ENCODE peak calls at places on chromosomes 2 and 18, in eight cellular contexts. One of them, this sample, is unnamed.

GRCh38 chr2:177064417-177064816 is 148.2 kb upstream of the HNRNPA3 start:
- DNase-seq in small intestine: no peak
- DNase-seq in vagina: no peak
- DNase-seq in HL-60: no peak
- DNase-seq in endodermal cell: peak; percentile 55
- DNase-seq in right lobe of liver: no peak
- DNase-seq in breast epithelium: no peak
- DNase-seq in mammary epithelial cell: no peak
- DNase-seq in this sample: no peak

GRCh38 chr2:207898354-207898695 is 127.0 kb downstream of the PLEKHM3 start:
- DNase-seq in HL-60: no peak
- DNase-seq in right lobe of liver: no peak
- DNase-seq in endodermal cell: no peak
- DNase-seq in mammary epithelial cell: no peak
- DNase-seq in breast epithelium: no peak
- DNase-seq in small intestine: no peak
- DNase-seq in vagina: no peak
- DNase-seq in this sample: no peak

GRCh38 chr2:6645004-6645403 is 220.7 kb downstream of the CMPK2 start:
- DNase-seq in endodermal cell: no peak
- DNase-seq in small intestine: no peak
- DNase-seq in vagina: no peak
- DNase-seq in breast epithelium: no peak
- DNase-seq in mammary epithelial cell: no peak
- DNase-seq in right lobe of liver: no peak
- DNase-seq in HL-60: no peak
- DNase-seq in this sample: no peak

GRCh38 chr18:34942276-34942675 is 98.9 kb upstream of the MAPRE2 start:
- DNase-seq in vagina: no peak
- DNase-seq in HL-60: no peak
- DNase-seq in endodermal cell: no peak
- DNase-seq in small intestine: no peak
- DNase-seq in right lobe of liver: no peak
- DNase-seq in breast epithelium: no peak
- DNase-seq in mammary epithelial cell: no peak
- DNase-seq in this sample: no peak

GRCh38 chr2:51424418-51424817 is 392.5 kb upstream of the NRXN1 start:
- DNase-seq in breast epithelium: no peak
- DNase-seq in small intestine: no peak
- DNase-seq in HL-60: no peak
- DNase-seq in vagina: no peak
- DNase-seq in mammary epithelial cell: no peak
- DNase-seq in right lobe of liver: no peak
- DNase-seq in endodermal cell: peak; percentile 82
- DNase-seq in this sample: no peak

GRCh38 chr2:100895402-100895801 is 75.5 kb downstream of the NPAS2 start:
- DNase-seq in vagina: no peak
- DNase-seq in endodermal cell: peak; percentile 32
- DNase-seq in mammary epithelial cell: no peak
- DNase-seq in right lobe of liver: peak; percentile 63
- DNase-seq in small intestine: peak; percentile 55
- DNase-seq in HL-60: no peak
- DNase-seq in breast epithelium: no peak
- DNase-seq in this sample: no peak

GRCh38 chr2:3432693-3433338 is 53.3 kb downstream of the TRAPPC12 start:
- DNase-seq in HL-60: no peak
- DNase-seq in breast epithelium: no peak
- DNase-seq in vagina: peak; percentile 5
- DNase-seq in endodermal cell: peak; percentile 5
- DNase-seq in right lobe of liver: no peak
- DNase-seq in small intestine: no peak
- DNase-seq in mammary epithelial cell: no peak
- DNase-seq in this sample: no peak

GRCh38 chr18:48862678-48863270 is 88.0 kb downstream of the SMAD7 start:
- DNase-seq in mammary epithelial cell: no peak
- DNase-seq in small intestine: no peak
- DNase-seq in HL-60: no peak
- DNase-seq in breast epithelium: no peak
- DNase-seq in right lobe of liver: no peak
- DNase-seq in endodermal cell: no peak
- DNase-seq in vagina: no peak
- DNase-seq in this sample: no peak

GRCh38 chr2:202249521-202249850 is 11.1 kb upstream of the SUMO1 start:
- DNase-seq in right lobe of liver: no peak
- DNase-seq in HL-60: no peak
- DNase-seq in breast epithelium: no peak
- DNase-seq in mammary epithelial cell: peak; percentile 89
- DNase-seq in small intestine: no peak
- DNase-seq in vagina: no peak
- DNase-seq in endodermal cell: peak; percentile 57
- DNase-seq in this sample: peak; percentile 73
- H3K27ac ChIP-seq in right lobe of liver: no peak overlapping the region
- H3K27ac ChIP-seq in HL-60: no peak overlapping the region
- H3K27ac ChIP-seq in breast epithelium: no peak overlapping the region
- H3K27ac ChIP-seq in mammary epithelial cell: peak overlapping the region; percentile 50
- H3K27ac ChIP-seq in small intestine: no peak overlapping the region
- H3K27ac ChIP-seq in vagina: no peak overlapping the region
- H3K27ac ChIP-seq in endodermal cell: no peak overlapping the region
- H3K27ac ChIP-seq in this sample: peak overlapping the region; percentile 85

GRCh38 chr18:22169889-22170420 is 566 bp downstream of the GATA6 start:
- DNase-seq in HL-60: peak; percentile 61
- DNase-seq in right lobe of liver: no peak
- DNase-seq in breast epithelium: no peak
- DNase-seq in small intestine: peak; percentile 80
- DNase-seq in endodermal cell: peak; percentile 74
- DNase-seq in mammary epithelial cell: no peak
- DNase-seq in vagina: no peak
- DNase-seq in this sample: no peak

GRCh38 chr18:22169011-22169888 is at the start of gene GATA6:
- DNase-seq in vagina: peak; percentile 89
- DNase-seq in small intestine: peak; percentile 97
- DNase-seq in right lobe of liver: peak; percentile 92
- DNase-seq in endodermal cell: peak; percentile 97
- DNase-seq in breast epithelium: no peak
- DNase-seq in HL-60: peak; percentile 71
- DNase-seq in mammary epithelial cell: peak; percentile 85
- DNase-seq in this sample: peak; percentile 59

GRCh38 chr18:22171839-22172582 is 2.6 kb downstream of the GATA6 start:
- DNase-seq in small intestine: no peak
- DNase-seq in breast epithelium: no peak
- DNase-seq in mammary epithelial cell: no peak
- DNase-seq in HL-60: no peak
- DNase-seq in endodermal cell: peak; percentile 60
- DNase-seq in right lobe of liver: no peak
- DNase-seq in vagina: no peak
- DNase-seq in this sample: no peak

GRCh38 chr18:22171263-22171838 is 2.0 kb downstream of the GATA6 start:
- DNase-seq in vagina: no peak
- DNase-seq in endodermal cell: peak; percentile 77
- DNase-seq in mammary epithelial cell: no peak
- DNase-seq in HL-60: no peak
- DNase-seq in right lobe of liver: no peak
- DNase-seq in breast epithelium: no peak
- DNase-seq in small intestine: no peak
- DNase-seq in this sample: no peak

DNA sequence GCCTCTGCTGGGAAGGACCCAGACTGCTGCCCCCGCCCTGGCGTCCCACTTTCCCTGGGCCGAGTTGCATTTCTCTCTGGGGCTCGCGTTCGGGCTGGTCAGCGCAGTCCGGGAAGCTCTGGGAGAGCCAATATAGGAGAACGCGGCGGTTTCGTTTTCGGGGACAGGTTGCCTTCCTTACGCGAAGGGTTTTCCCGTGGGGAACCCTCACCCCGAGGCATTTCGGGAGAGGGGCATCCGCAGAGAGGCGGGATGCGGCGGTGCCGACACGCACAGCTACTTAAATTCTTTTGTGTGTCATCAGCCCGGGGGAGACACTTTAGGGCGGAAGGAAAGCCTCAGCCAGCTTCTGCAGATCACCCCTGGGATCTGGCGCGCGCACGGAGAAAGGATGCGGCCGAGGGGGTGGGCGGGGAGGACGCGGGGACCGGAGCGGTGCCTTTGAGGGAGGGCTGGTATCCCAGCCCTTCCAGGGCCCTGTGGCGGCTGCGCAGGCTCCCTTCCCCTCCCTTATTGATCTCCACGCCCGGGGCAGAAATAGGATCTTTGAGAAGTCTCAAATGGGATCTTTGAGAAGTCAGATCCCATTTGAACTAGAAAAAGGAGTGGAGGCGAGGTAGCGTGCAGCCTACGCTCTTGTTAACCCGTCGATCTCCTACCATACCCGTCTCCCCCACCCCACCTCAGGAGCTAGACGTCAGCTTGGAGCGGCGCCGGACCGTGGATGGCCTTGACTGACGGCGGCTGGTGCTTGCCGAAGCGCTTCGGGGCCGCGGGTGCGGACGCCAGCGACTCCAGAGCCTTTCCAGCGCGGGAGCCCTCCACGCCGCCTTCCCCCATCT is 1.3 kb downstream of the GATA6 start:
- DNase-seq in right lobe of liver: peak; percentile 67
- DNase-seq in vagina: peak; percentile 87
- DNase-seq in endodermal cell: peak; percentile 80
- DNase-seq in breast epithelium: peak; percentile 68
- DNase-seq in mammary epithelial cell: peak; percentile 70
- DNase-seq in small intestine: peak; percentile 52
- DNase-seq in HL-60: peak; percentile 34
- DNase-seq in this sample: no peak
- H3K27ac ChIP-seq in right lobe of liver: peak overlapping the region; percentile 95
- H3K27ac ChIP-seq in vagina: peak overlapping the region; percentile 80
- H3K27ac ChIP-seq in endodermal cell: no peak overlapping the region
- H3K27ac ChIP-seq in breast epithelium: peak overlapping the region; percentile 87
- H3K27ac ChIP-seq in mammary epithelial cell: peak overlapping the region; percentile 63
- H3K27ac ChIP-seq in small intestine: peak overlapping the region; percentile 96
- H3K27ac ChIP-seq in HL-60: no peak overlapping the region
- H3K27ac ChIP-seq in this sample: peak overlapping the region; percentile 60

GRCh38 chr2:69305712-69306611 is 81.1 kb downstream of the GFPT1 start:
- DNase-seq in mammary epithelial cell: no peak
- DNase-seq in vagina: no peak
- DNase-seq in endodermal cell: peak; percentile 77
- DNase-seq in right lobe of liver: no peak
- DNase-seq in HL-60: no peak
- DNase-seq in breast epithelium: no peak
- DNase-seq in small intestine: no peak
- DNase-seq in this sample: no peak

GRCh38 chr2:69308338-69308737 is 78.7 kb downstream of the GFPT1 start:
- DNase-seq in mammary epithelial cell: no peak
- DNase-seq in breast epithelium: no peak
- DNase-seq in right lobe of liver: no peak
- DNase-seq in vagina: no peak
- DNase-seq in HL-60: no peak
- DNase-seq in small intestine: no peak
- DNase-seq in endodermal cell: no peak
- DNase-seq in this sample: no peak

GRCh38 chr2:69307696-69308064 is 79.3 kb downstream of the GFPT1 start:
- DNase-seq in endodermal cell: no peak
- DNase-seq in HL-60: no peak
- DNase-seq in vagina: no peak
- DNase-seq in mammary epithelial cell: no peak
- DNase-seq in small intestine: no peak
- DNase-seq in right lobe of liver: no peak
- DNase-seq in breast epithelium: no peak
- DNase-seq in this sample: no peak

GRCh38 chr2:69306612-69306896 is 80.5 kb downstream of the GFPT1 start:
- DNase-seq in breast epithelium: no peak
- DNase-seq in vagina: no peak
- DNase-seq in HL-60: no peak
- DNase-seq in small intestine: no peak
- DNase-seq in mammary epithelial cell: no peak
- DNase-seq in right lobe of liver: no peak
- DNase-seq in endodermal cell: no peak
- DNase-seq in this sample: no peak

GRCh38 chr2:69306897-69307695 is 79.9 kb downstream of the GFPT1 start:
- DNase-seq in right lobe of liver: peak; percentile 77
- DNase-seq in mammary epithelial cell: peak; percentile 54
- DNase-seq in vagina: no peak
- DNase-seq in breast epithelium: peak; percentile 76
- DNase-seq in HL-60: peak; percentile 69
- DNase-seq in endodermal cell: peak; percentile 96
- DNase-seq in small intestine: peak; percentile 54
- DNase-seq in this sample: no peak
- H3K27ac ChIP-seq in right lobe of liver: no peak overlapping the region
- H3K27ac ChIP-seq in mammary epithelial cell: no peak overlapping the region
- H3K27ac ChIP-seq in vagina: peak overlapping the region; percentile 92
- H3K27ac ChIP-seq in breast epithelium: peak overlapping the region; percentile 91
- H3K27ac ChIP-seq in HL-60: no peak overlapping the region
- H3K27ac ChIP-seq in endodermal cell: no peak overlapping the region
- H3K27ac ChIP-seq in small intestine: peak overlapping the region; percentile 63
- H3K27ac ChIP-seq in this sample: no peak overlapping the region

GRCh38 chr2:23668756-23669304 is 258.1 kb downstream of the ATAD2B start:
- DNase-seq in right lobe of liver: no peak
- DNase-seq in vagina: no peak
- DNase-seq in small intestine: no peak
- DNase-seq in breast epithelium: no peak
- DNase-seq in HL-60: no peak
- DNase-seq in endodermal cell: no peak
- DNase-seq in mammary epithelial cell: no peak
- DNase-seq in this sample: no peak
- H3K27ac ChIP-seq in right lobe of liver: no peak overlapping the region
- H3K27ac ChIP-seq in vagina: peak overlapping the region; percentile 72
- H3K27ac ChIP-seq in small intestine: no peak overlapping the region
- H3K27ac ChIP-seq in breast epithelium: peak overlapping the region; percentile 87
- H3K27ac ChIP-seq in HL-60: no peak overlapping the region
- H3K27ac ChIP-seq in endodermal cell: no peak overlapping the region
- H3K27ac ChIP-seq in mammary epithelial cell: no peak overlapping the region
- H3K27ac ChIP-seq in this sample: no peak overlapping the region

GRCh38 chr2:197555467-197555866 is 39.6 kb downstream of the MOB4 start:
- DNase-seq in breast epithelium: no peak
- DNase-seq in right lobe of liver: no peak
- DNase-seq in small intestine: no peak
- DNase-seq in mammary epithelial cell: no peak
- DNase-seq in HL-60: no peak
- DNase-seq in vagina: no peak
- DNase-seq in endodermal cell: no peak
- DNase-seq in this sample: no peak
- H3K27ac ChIP-seq in breast epithelium: no peak overlapping the region
- H3K27ac ChIP-seq in right lobe of liver: no peak overlapping the region
- H3K27ac ChIP-seq in small intestine: no peak overlapping the region
- H3K27ac ChIP-seq in mammary epithelial cell: no peak overlapping the region
- H3K27ac ChIP-seq in HL-60: no peak overlapping the region
- H3K27ac ChIP-seq in vagina: no peak overlapping the region
- H3K27ac ChIP-seq in endodermal cell: no peak overlapping the region
- H3K27ac ChIP-seq in this sample: no peak overlapping the region

GRCh38 chr2:237196866-237197618 is 111.4 kb downstream of the COPS8 start:
- DNase-seq in endodermal cell: no peak
- DNase-seq in right lobe of liver: no peak
- DNase-seq in small intestine: no peak
- DNase-seq in vagina: peak; percentile 84
- DNase-seq in HL-60: no peak
- DNase-seq in mammary epithelial cell: peak; percentile 77
- DNase-seq in breast epithelium: no peak
- DNase-seq in this sample: no peak
- H3K27ac ChIP-seq in endodermal cell: no peak overlapping the region
- H3K27ac ChIP-seq in right lobe of liver: no peak overlapping the region
- H3K27ac ChIP-seq in small intestine: no peak overlapping the region
- H3K27ac ChIP-seq in vagina: peak overlapping the region; percentile 79
- H3K27ac ChIP-seq in HL-60: no peak overlapping the region
- H3K27ac ChIP-seq in mammary epithelial cell: no peak overlapping the region
- H3K27ac ChIP-seq in breast epithelium: peak overlapping the region; percentile 28
- H3K27ac ChIP-seq in this sample: no peak overlapping the region